ENCODE peak calls at places on chromosomes 1 and 21, in seven cellular contexts. H, T, M, P, W, Q and I are unnamed samples.
A peak's percentile ranks its signal among the peaks of the same experiment; 100 is the strongest.

GRCh38 chr1:31627301-31627929 is 9.9 kb downstream of the HCRTR1 start:
- DNase-seq in H (no peak), T (no peak), M (peak; percentile 90), P (no peak), W (peak; percentile 78), Q (no peak), I (peak; percentile 85)

GRCh38 chr21:35159881-35160280 is 110.8 kb upstream of the RUNX1 start:
- DNase-seq in H (no peak), T (no peak), M (no peak), P (no peak), W (no peak), Q (peak; percentile 86), I (no peak)

GRCh38 chr1:40848530-40849189 is 13.5 kb downstream of the CITED4 start:
- DNase-seq in H (peak; percentile 70), T (no peak), M (peak; percentile 81), P (peak; percentile 60), W (peak; percentile 81), Q (peak; percentile 50), I (peak; percentile 61)

GRCh38 chr1:218679391-218679790 is 334.3 kb downstream of the TGFB2 start:
- DNase-seq in H (no peak), T (no peak), M (no peak), P (no peak), W (no peak), Q (peak; percentile 60), I (no peak)

GRCh38 chr1:227766653-227767277 is 31.5 kb downstream of the SNAP47 start:
- DNase-seq in H (no peak), T (no peak), M (no peak), P (no peak), W (no peak), Q (no peak), I (no peak)

GRCh38 chr1:10220200-10220599 is 9.8 kb downstream of the KIF1B start:
- DNase-seq in H (no peak), T (no peak), M (no peak), P (no peak), W (no peak), Q (no peak), I (no peak)

GRCh38 chr1:183198463-183198862 is 12.4 kb downstream of the LAMC2 start:
- DNase-seq in H (no peak), T (no peak), M (no peak), P (peak; percentile 80), W (no peak), Q (peak; percentile 99), I (no peak)

GRCh38 chr1:158176399-158176798 is 4.3 kb upstream of the CD1D start:
- DNase-seq in H (no peak), T (no peak), M (no peak), P (no peak), W (no peak), Q (no peak), I (no peak)

GRCh38 chr1:158689841-158690240 is 3.3 kb upstream of the SPTA1 start:
- DNase-seq in H (no peak), T (no peak), M (no peak), P (no peak), W (no peak), Q (no peak), I (no peak)

GRCh38 chr1:231690072-231690471 is 63.5 kb downstream of the DISC1 start:
- DNase-seq in H (no peak), T (no peak), M (no peak), P (no peak), W (no peak), Q (no peak), I (no peak)

GRCh38 chr1:54591127-54591756 is 32.1 kb downstream of the FAM151A start:
- DNase-seq in H (no peak), T (no peak), M (no peak), P (no peak), W (no peak), Q (peak; percentile 80), I (no peak)

GRCh38 chr1:182569939-182570610 is 19.0 kb downstream of the RNASEL start:
- DNase-seq in H (no peak), T (no peak), M (no peak), P (no peak), W (no peak), Q (no peak), I (no peak)

GRCh38 chr1:40432644-40433385 is 17.5 kb upstream of the ZFP69B start:
- DNase-seq in H (no peak), T (no peak), M (no peak), P (no peak), W (no peak), Q (peak; percentile 65), I (no peak)

GRCh38 chr1:226420860-226421259 is 13.0 kb upstream of the PARP1 start:
- DNase-seq in H (no peak), T (no peak), M (no peak), P (no peak), W (no peak), Q (no peak), I (no peak)

GRCh38 chr1:18234790-18235242 is 127.2 kb downstream of the IGSF21 start:
- DNase-seq in H (peak; percentile 75), T (no peak), M (peak; percentile 36), P (no peak), W (peak; percentile 17), Q (no peak), I (no peak)

GRCh38 chr1:227758366-227758765 is 23.1 kb downstream of the SNAP47 start:
- DNase-seq in H (no peak), T (no peak), M (no peak), P (no peak), W (no peak), Q (peak; percentile 30), I (no peak)

GRCh38 chr21:28018741-28019669 is 973.7 kb downstream of the LTN1 start:
- DNase-seq in H (no peak), T (no peak), M (no peak), P (no peak), W (peak; percentile 14), Q (no peak), I (no peak)

GRCh38 chr21:42409366-42409765 is 5.7 kb downstream of the UBASH3A start:
- DNase-seq in H (no peak), T (no peak), M (no peak), P (no peak), W (no peak), Q (no peak), I (no peak)

GRCh38 chr1:112457965-112458364 is 50.8 kb upstream of the WNT2B start:
- DNase-seq in H (no peak), T (no peak), M (no peak), P (no peak), W (no peak), Q (no peak), I (no peak)

GRCh38 chr21:40041446-40041845 is 174.2 kb downstream of the PCP4 start:
- DNase-seq in H (no peak), T (no peak), M (no peak), P (no peak), W (no peak), Q (no peak), I (no peak)

GRCh38 chr1:3702528-3702927 is 49.7 kb upstream of the CCDC27 start:
- DNase-seq in H (no peak), T (no peak), M (no peak), P (no peak), W (no peak), Q (no peak), I (no peak)

GRCh38 chr1:3705341-3705950 is 46.8 kb upstream of the CCDC27 start:
- DNase-seq in H (no peak), T (no peak), M (no peak), P (no peak), W (no peak), Q (no peak), I (no peak)

GRCh38 chr1:3703786-3704396 is 48.4 kb upstream of the CCDC27 start:
- DNase-seq in H (no peak), T (no peak), M (no peak), P (no peak), W (no peak), Q (no peak), I (no peak)

GRCh38 chr1:3700631-3701030 is 48.3 kb downstream of the TP73 start:
- DNase-seq in H (no peak), T (no peak), M (no peak), P (no peak), W (no peak), Q (no peak), I (no peak)

DNA sequence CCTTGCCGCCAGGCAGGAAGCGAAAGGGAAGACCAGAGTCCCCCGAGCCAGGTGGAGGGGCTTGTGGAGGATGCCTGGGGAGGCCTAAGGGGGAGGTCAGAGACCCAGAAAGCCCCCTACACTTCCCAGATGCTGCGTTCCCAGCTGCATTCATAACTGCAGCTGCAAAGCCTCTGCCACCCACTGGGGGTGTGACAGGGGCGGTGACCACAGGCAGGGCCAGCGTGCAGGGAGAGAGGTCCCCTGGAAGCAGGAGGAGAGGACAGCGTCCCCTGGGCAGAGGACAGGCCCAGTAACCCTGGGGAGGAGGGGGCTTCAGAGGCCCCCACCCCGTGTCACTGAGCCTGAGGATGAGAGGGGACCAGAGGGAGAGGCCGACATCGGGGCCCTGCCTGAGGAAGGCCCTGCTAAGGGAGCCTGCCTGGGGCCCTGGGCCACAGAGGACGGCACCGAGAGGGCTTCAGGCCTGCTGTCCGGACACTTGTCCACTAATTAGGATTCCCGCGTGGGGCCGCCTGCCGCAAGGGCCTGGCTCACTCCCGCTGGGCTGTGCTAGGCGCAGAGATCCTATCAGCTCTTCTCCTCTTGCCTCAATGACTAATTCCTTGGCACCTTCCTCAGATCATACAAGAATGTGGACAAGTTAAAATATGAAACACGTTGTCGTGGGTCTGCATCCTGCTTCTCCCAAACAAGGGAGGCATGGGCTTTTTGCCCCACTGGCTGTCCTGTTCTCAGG is 49.1 kb upstream of the CCDC27 start:
- DNase-seq in H (no peak), T (no peak), M (no peak), P (no peak), W (no peak), Q (peak; percentile 48), I (no peak)
- TF ChIP-seq CTCF in H (peak; percentile 16), T (no peak), M (no peak), P (no peak), W (no peak), Q (no peak), I (no peak)

GRCh38 chr1:62746809-62747138 is 37.2 kb upstream of the ATG4C start:
- DNase-seq in H (no peak), T (no peak), M (no peak), P (no peak), W (no peak), Q (no peak), I (no peak)
- TF ChIP-seq CTCF in H (no peak), T (peak; percentile 53), M (no peak), P (no peak), W (no peak), Q (no peak), I (no peak)

GRCh38 chr21:22120616-22121266 is 1122.5 kb downstream of the NCAM2 start:
- DNase-seq in H (no peak), T (no peak), M (no peak), P (no peak), W (no peak), Q (no peak), I (no peak)
- TF ChIP-seq CTCF in H (peak; percentile 46), T (no peak), M (no peak), P (no peak), W (no peak), Q (peak; percentile 39), I (no peak)

DNA sequence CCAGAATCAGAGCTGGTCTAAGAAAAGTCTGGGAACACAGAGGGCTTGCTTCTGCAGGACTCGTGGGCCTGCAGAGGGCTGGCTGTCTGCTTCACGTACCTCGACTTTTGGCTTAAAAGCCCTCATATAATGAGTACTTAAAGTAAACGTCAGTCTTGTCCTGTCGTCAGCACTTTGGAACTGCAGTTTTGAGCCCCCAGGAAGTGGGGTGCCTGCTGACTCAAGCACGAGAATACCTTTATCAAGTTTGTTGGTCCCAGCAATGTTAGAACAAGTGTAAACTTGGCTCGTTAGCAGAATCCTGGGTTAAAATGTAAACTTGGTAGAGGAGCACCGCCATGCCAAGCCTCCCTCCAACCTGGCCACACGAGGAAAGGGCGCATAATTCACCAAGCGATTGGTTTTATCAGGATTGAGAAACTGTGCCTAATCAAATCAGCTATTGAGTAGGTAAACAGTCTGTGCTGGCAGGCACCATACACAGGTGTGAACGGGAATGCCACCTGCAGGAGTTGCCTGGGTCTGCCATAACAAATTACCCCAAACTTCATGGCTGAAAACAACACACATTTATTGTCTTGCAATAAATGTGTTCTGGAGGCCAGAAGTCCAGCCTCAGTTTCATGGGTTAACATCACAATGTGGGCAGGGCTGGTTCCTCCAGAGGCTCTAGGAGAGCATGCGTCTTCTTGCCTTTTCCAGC is 45.0 kb upstream of the FHAD1 start:
- DNase-seq in H (no peak), T (no peak), M (peak; percentile 86), P (no peak), W (peak; percentile 81), Q (no peak), I (no peak)
- TF ChIP-seq CTCF in H (no peak), T (no peak), M (no peak), P (no peak), W (no peak), Q (no peak), I (no peak)